ENCODE peak calls at places on chromosomes 5 and 9, in five cellular contexts. L, K, Y, J and A are unnamed samples.
A peak's percentile ranks its signal among the peaks of the same experiment; 100 is the strongest.

GRCh38 chr9:88037285-88037845 is 63.0 kb upstream of the CDK20 start:
- DNase-seq in L (no peak), K (no peak), Y (no peak), J (no peak), A (no peak)

GRCh38 chr5:141476132-141476909 is 555 bp downstream of the PCDHGC3 start:
- DNase-seq in L (no peak), K (peak; percentile 52), Y (peak; percentile 64), J (peak; percentile 64), A (peak; percentile 80)

GRCh38 chr5:138449501-138450239 is 10.8 kb downstream of the REEP2 start:
- DNase-seq in L (peak; percentile 83), K (peak; percentile 56), Y (peak; percentile 96), J (peak; percentile 88), A (peak; percentile 98)

GRCh38 chr5:135008981-135009735 is 24.9 kb downstream of the PITX1 start:
- DNase-seq in L (no peak), K (no peak), Y (no peak), J (no peak), A (no peak)

GRCh38 chr5:34522599-34523381 is 133.3 kb upstream of the RAI14 start:
- DNase-seq in L (peak; percentile 67), K (peak; percentile 79), Y (peak; percentile 99), J (peak; percentile 76), A (peak; percentile 71)

GRCh38 chr9:124202447-124202971 is 55.2 kb upstream of the NEK6 start:
- DNase-seq in L (peak; percentile 26), K (no peak), Y (no peak), J (peak; percentile 51), A (no peak)

GRCh38 chr5:37888476-37888875 is 48.6 kb upstream of the GDNF start:
- DNase-seq in L (no peak), K (peak; percentile 92), Y (no peak), J (no peak), A (peak; percentile 89)

GRCh38 chr5:95895771-95896170 is 65.9 kb downstream of the ELL2 start:
- DNase-seq in L (peak; percentile 28), K (no peak), Y (peak; percentile 65), J (no peak), A (no peak)

GRCh38 chr5:168607946-168608345 is 28.8 kb upstream of the PANK3 start:
- DNase-seq in L (no peak), K (no peak), Y (no peak), J (no peak), A (no peak)

GRCh38 chr5:150001660-150002493 is 1.3 kb downstream of the HMGXB3 start:
- DNase-seq in L (no peak), K (peak; percentile 84), Y (peak; percentile 78), J (peak; percentile 25), A (peak; percentile 87)

GRCh38 chr9:126516936-126517750 is 96.6 kb upstream of the LMX1B start:
- DNase-seq in L (no peak), K (peak; percentile 78), Y (peak; percentile 78), J (no peak), A (peak; percentile 96)

GRCh38 chr5:168529361-168530234 is 493 bp downstream of the FBLL1 start:
- DNase-seq in L (no peak), K (no peak), Y (peak; percentile 59), J (no peak), A (no peak)

GRCh38 chr5:72231989-72232703 is 87.9 kb downstream of the MRPS27 start:
- DNase-seq in L (no peak), K (peak; percentile 65), Y (no peak), J (no peak), A (no peak)

GRCh38 chr5:171409164-171410136 is 10.0 kb upstream of the FGF18 start:
- DNase-seq in L (no peak), K (no peak), Y (no peak), J (no peak), A (no peak)

GRCh38 chr9:115640887-115641286 is 512.7 kb upstream of the PAPPA start:
- DNase-seq in L (no peak), K (peak; percentile 91), Y (no peak), J (no peak), A (peak; percentile 52)

GRCh38 chr9:89660286-89660685 is 55.5 kb downstream of the GADD45G start:
- DNase-seq in L (no peak), K (no peak), Y (no peak), J (no peak), A (no peak)

GRCh38 chr9:134860510-134860909 is 20.1 kb upstream of the FCN2 start:
- DNase-seq in L (no peak), K (no peak), Y (no peak), J (no peak), A (no peak)

GRCh38 chr5:96880402-96881164 is 4.3 kb downstream of the ERAP2 start:
- DNase-seq in L (no peak), K (peak; percentile 96), Y (no peak), J (no peak), A (peak; percentile 60)